ENCODE peak calls at places on chromosomes 2 and 18, in five cellular contexts. T is GM23248, R is sigmoid colon, V is Peyer's patch, Y is RWPE1. J is an unnamed sample.

GRCh38 chr2:176395273-176395854 is 126.1 kb downstream of the MTX2 start:
- DNase-seq in T (no peak), R (no peak), V (no peak), Y (peak), J (no peak)

GRCh38 chr2:131152065-131152464 is 46.9 kb downstream of the PLEKHB2 start:
- DNase-seq in T (no peak), R (no peak), V (no peak), Y (no peak), J (no peak)

GRCh38 chr2:111662039-111662740 is 221.8 kb downstream of the ANAPC1 start:
- DNase-seq in T (peak), R (no peak), V (no peak), Y (peak), J (no peak)

GRCh38 chr2:28956890-28957289 is 24.2 kb upstream of the TOGARAM2 start:
- DNase-seq in T (peak), R (no peak), V (no peak), Y (no peak), J (no peak)

GRCh38 chr2:200399046-200399445 is 92.6 kb downstream of the SPATS2L start:
- DNase-seq in T (peak), R (no peak), V (no peak), Y (no peak), J (no peak)

GRCh38 chr2:176976766-176977165 is 235.8 kb upstream of the HNRNPA3 start:
- DNase-seq in T (no peak), R (no peak), V (no peak), Y (no peak), J (no peak)

GRCh38 chr2:17733650-17734049 is 20.0 kb downstream of the SMC6 start:
- DNase-seq in T (no peak), R (no peak), V (no peak), Y (no peak), J (no peak)

GRCh38 chr2:38248246-38248645 is 128.8 kb downstream of the ATL2 start:
- DNase-seq in T (no peak), R (no peak), V (no peak), Y (no peak), J (no peak)

GRCh38 chr2:101474752-101475384 is at the start of gene RFX8:
- DNase-seq in T (peak), R (no peak), V (peak), Y (no peak), J (no peak)

GRCh38 chr18:79962311-79962710 is 2.1 kb upstream of the HSBP1L1 start:
- DNase-seq in T (peak), R (peak), V (peak), Y (peak), J (peak)
- H3K27ac ChIP-seq in T (peak), R (no peak), V (no peak), Y (peak), J (peak)

DNA sequence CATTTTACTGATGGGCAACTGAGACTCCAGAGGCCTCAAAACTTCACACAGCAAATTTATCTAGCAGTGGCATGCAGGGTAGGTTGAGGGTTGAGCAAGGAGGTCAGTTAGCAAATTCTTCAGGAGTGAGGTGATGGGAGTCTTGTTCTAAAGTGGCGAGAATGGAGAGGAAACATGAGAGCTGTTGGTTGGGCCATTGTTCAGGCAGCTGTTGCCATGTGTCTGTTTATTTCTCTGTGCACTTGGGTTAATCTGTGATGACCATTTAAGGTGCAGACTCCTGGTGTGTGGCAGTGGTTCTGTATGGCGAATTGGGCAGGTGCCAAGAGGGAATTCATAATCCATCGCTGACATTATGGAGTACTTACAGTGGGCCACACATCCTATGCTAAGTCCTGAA is 30.4 kb downstream of the TMEM178A start:
- DNase-seq in T (peak), R (no peak), V (no peak), Y (no peak), J (no peak)
- H3K27ac ChIP-seq in T (peak), R (peak), V (no peak), Y (no peak), J (peak)

DNA sequence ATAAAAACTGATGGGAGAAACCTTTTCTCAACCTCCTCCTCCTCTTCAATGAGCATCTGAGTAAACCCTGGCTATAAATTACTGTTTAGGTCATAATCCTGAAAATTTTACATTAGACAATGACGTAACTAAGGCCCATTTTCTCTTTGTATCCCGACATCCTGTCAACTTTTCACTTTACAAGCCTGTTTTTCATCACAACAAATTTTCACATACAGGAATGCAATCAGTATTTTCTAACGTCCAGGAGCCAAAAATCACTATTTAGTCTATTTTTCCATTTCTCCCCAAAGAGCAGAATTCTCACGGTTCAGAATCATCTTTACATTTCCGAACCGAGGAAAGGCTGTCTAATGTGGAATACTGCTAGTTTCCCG is 1.2 kb downstream of the SPIRE1 start:
- DNase-seq in T (peak), R (no peak), V (no peak), Y (no peak), J (no peak)
- H3K27ac ChIP-seq in T (peak), R (peak), V (peak), Y (peak), J (peak)

GRCh38 chr2:238714038-238714528 is 133.8 kb upstream of the TWIST2 start:
- DNase-seq in T (peak), R (no peak), V (no peak), Y (peak), J (no peak)
- H3K27ac ChIP-seq in T (no peak), R (peak), V (no peak), Y (no peak), J (no peak)

GRCh38 chr2:146312899-146313298 is 1531.9 kb upstream of the ACVR2A start:
- DNase-seq in T (peak), R (no peak), V (no peak), Y (no peak), J (no peak)
- H3K27ac ChIP-seq in T (no peak), R (no peak), V (no peak), Y (no peak), J (no peak)

GRCh38 chr2:60070166-60070565 is 483.3 kb downstream of the BCL11A start:
- DNase-seq in T (no peak), R (no peak), V (no peak), Y (no peak), J (no peak)

GRCh38 chr2:60070851-60071250 is 482.6 kb downstream of the BCL11A start:
- DNase-seq in T (no peak), R (no peak), V (no peak), Y (no peak), J (no peak)

GRCh38 chr2:60066971-60067370 is 486.5 kb downstream of the BCL11A start:
- DNase-seq in T (no peak), R (no peak), V (no peak), Y (no peak), J (no peak)

GRCh38 chr2:60066096-60066839 is 487.2 kb downstream of the BCL11A start:
- DNase-seq in T (no peak), R (no peak), V (no peak), Y (no peak), J (no peak)

GRCh38 chr2:60068755-60069154 is 484.7 kb downstream of the BCL11A start:
- DNase-seq in T (no peak), R (no peak), V (no peak), Y (no peak), J (no peak)
- H3K27ac ChIP-seq in T (no peak), R (no peak), V (no peak), Y (no peak), J (no peak)

GRCh38 chr2:235492850-235493344 is 946 bp upstream of the AGAP1 start:
- DNase-seq in T (peak), R (no peak), V (no peak), Y (no peak), J (no peak)

GRCh38 chr2:235494716-235495372 is 1.0 kb downstream of the AGAP1 start:
- DNase-seq in T (peak), R (peak), V (no peak), Y (peak), J (peak)

GRCh38 chr2:235493402-235493774 is 455 bp upstream of the AGAP1 start:
- DNase-seq in T (peak), R (peak), V (no peak), Y (no peak), J (no peak)

GRCh38 chr2:235495373-235496238 is 1.8 kb downstream of the AGAP1 start:
- DNase-seq in T (peak), R (no peak), V (no peak), Y (peak), J (no peak)

GRCh38 chr2:235493775-235494715 is at the start of gene AGAP1:
- DNase-seq in T (peak), R (peak), V (peak), Y (peak), J (peak)
- H3K27ac ChIP-seq in T (peak), R (peak), V (peak), Y (peak), J (peak)

GRCh38 chr2:159119652-159120257 is 151.3 kb downstream of the TANC1 start:
- DNase-seq in T (peak), R (no peak), V (no peak), Y (no peak), J (no peak)

GRCh38 chr2:159118115-159118858 is 149.8 kb downstream of the TANC1 start:
- DNase-seq in T (peak), R (peak), V (peak), Y (peak), J (peak)

GRCh38 chr2:159116922-159117321 is 148.5 kb downstream of the TANC1 start:
- DNase-seq in T (no peak), R (no peak), V (no peak), Y (no peak), J (no peak)

GRCh38 chr2:159117658-159118057 is 149.2 kb downstream of the TANC1 start:
- DNase-seq in T (no peak), R (no peak), V (no peak), Y (no peak), J (no peak)

GRCh38 chr2:159118859-159119510 is 150.5 kb downstream of the TANC1 start:
- DNase-seq in T (no peak), R (no peak), V (no peak), Y (no peak), J (no peak)
- H3K27ac ChIP-seq in T (no peak), R (peak), V (no peak), Y (no peak), J (no peak)

GRCh38 chr2:44778221-44778654 is 163.3 kb upstream of the SIX3 start:
- DNase-seq in T (no peak), R (no peak), V (no peak), Y (no peak), J (no peak)
- H3K27ac ChIP-seq in T (no peak), R (no peak), V (no peak), Y (no peak), J (no peak)

GRCh38 chr2:196214156-196214555 is 42.8 kb upstream of the STK17B start:
- DNase-seq in T (no peak), R (no peak), V (no peak), Y (no peak), J (no peak)

GRCh38 chr2:196218109-196218508 is 46.7 kb upstream of the STK17B start:
- DNase-seq in T (no peak), R (no peak), V (no peak), Y (no peak), J (no peak)

GRCh38 chr2:196217116-196217515 is 45.7 kb upstream of the STK17B start:
- DNase-seq in T (no peak), R (no peak), V (no peak), Y (no peak), J (no peak)

GRCh38 chr2:196208915-196209314 is 37.5 kb upstream of the STK17B start:
- DNase-seq in T (no peak), R (no peak), V (no peak), Y (no peak), J (no peak)

GRCh38 chr2:196213252-196213651 is 41.9 kb upstream of the STK17B start:
- DNase-seq in T (no peak), R (no peak), V (no peak), Y (no peak), J (no peak)
- H3K27ac ChIP-seq in T (no peak), R (no peak), V (no peak), Y (no peak), J (no peak)

J was measured in upper lobe of right lung.